ENCODE peak calls at places on chromosome 12, in seven cellular contexts. L, T, R, F, V, M and I are unnamed samples.
A peak's percentile ranks its signal among the peaks of the same experiment; 100 is the strongest.

GRCh38 chr12:122076743-122077495 is 1.6 kb upstream of the MLXIP start:
- DNase-seq in V (no peak), M (no peak), R (no peak), F (no peak), L (no peak), T (no peak), I (no peak)

GRCh38 chr12:110774824-110775223 is 32.1 kb upstream of the PPP1CC start:
- DNase-seq in L (no peak), T (no peak), V (no peak), M (no peak), R (no peak), F (no peak), I (no peak)

GRCh38 chr12:114393569-114393968 is 12.4 kb downstream of the TBX5 start:
- DNase-seq in R (no peak), F (no peak), T (no peak), V (no peak), L (no peak), M (no peak), I (no peak)

GRCh38 chr12:57099062-57099714 is 10.3 kb downstream of the NAB2 start:
- DNase-seq in F (no peak), M (no peak), T (no peak), R (no peak), V (no peak), L (no peak), I (no peak)

GRCh38 chr12:10363922-10364838 is 25.7 kb downstream of the KLRK1 start:
- DNase-seq in R (peak; percentile 41), F (no peak), L (peak; percentile 32), T (no peak), M (no peak), V (peak; percentile 40), I (no peak)

GRCh38 chr12:80838708-80839107 is 99.0 kb downstream of the LIN7A start:
- DNase-seq in R (no peak), V (no peak), M (no peak), F (no peak), T (no peak), L (no peak), I (no peak)

GRCh38 chr12:132560421-132560830 is 50.0 kb downstream of the LRCOL1 start:
- DNase-seq in T (no peak), L (no peak), R (no peak), F (no peak), V (peak; percentile 38), M (no peak), I (no peak)

GRCh38 chr12:3432868-3433267 is 58.1 kb upstream of the PRMT8 start:
- DNase-seq in V (no peak), T (no peak), L (no peak), R (no peak), F (no peak), M (no peak), I (no peak)

GRCh38 chr12:41190360-41190759 is 2.2 kb downstream of the PDZRN4 start:
- DNase-seq in V (no peak), L (no peak), R (no peak), F (no peak), T (no peak), M (no peak), I (no peak)

GRCh38 chr12:83084516-83085234 is 398.0 kb downstream of the TMTC2 start:
- DNase-seq in L (no peak), R (no peak), F (no peak), M (no peak), T (no peak), V (no peak), I (no peak)

GRCh38 chr12:62698701-62699101 is 232.1 kb downstream of the MON2 start:
- DNase-seq in F (no peak), T (no peak), L (no peak), V (no peak), R (peak; percentile 73), M (no peak), I (no peak)

GRCh38 chr12:124157416-124157815 is 137.5 kb upstream of the RFLNA start:
- DNase-seq in M (no peak), F (no peak), V (no peak), L (no peak), R (no peak), T (no peak), I (no peak)

GRCh38 chr12:69262264-69262974 is 23.1 kb downstream of the CPSF6 start:
- DNase-seq in L (no peak), R (no peak), F (no peak), V (no peak), T (no peak), M (no peak), I (no peak)

GRCh38 chr12:54009171-54010052 is 627 bp downstream of the HOXC8 start:
- DNase-seq in T (no peak), R (no peak), M (no peak), L (no peak), F (no peak), V (no peak), I (no peak)

GRCh38 chr12:82682851-82683261 is 3.9 kb upstream of the TMTC2 start:
- DNase-seq in F (no peak), T (no peak), L (no peak), M (no peak), R (no peak), V (no peak), I (no peak)

GRCh38 chr12:52215587-52216031 is 17.4 kb upstream of the KRT7 start:
- DNase-seq in L (peak; percentile 60), V (no peak), M (peak; percentile 98), F (no peak), T (peak; percentile 64), R (peak; percentile 79), I (no peak)

GRCh38 chr12:50690923-50691322 is 73.0 kb upstream of the ATF1 start:
- DNase-seq in M (no peak), L (no peak), T (no peak), V (no peak), R (no peak), F (no peak), I (no peak)

GRCh38 chr12:56084958-56085543 is 5.1 kb downstream of the ERBB3 start:
- DNase-seq in M (no peak), F (no peak), V (peak; percentile 46), T (no peak), L (no peak), R (no peak), I (no peak)
- TF ChIP-seq CTCF in M (peak; percentile 56), F (no peak), V (no peak), T (peak; percentile 21), L (peak; percentile 82), R (peak; percentile 24), I (no peak)

DNA sequence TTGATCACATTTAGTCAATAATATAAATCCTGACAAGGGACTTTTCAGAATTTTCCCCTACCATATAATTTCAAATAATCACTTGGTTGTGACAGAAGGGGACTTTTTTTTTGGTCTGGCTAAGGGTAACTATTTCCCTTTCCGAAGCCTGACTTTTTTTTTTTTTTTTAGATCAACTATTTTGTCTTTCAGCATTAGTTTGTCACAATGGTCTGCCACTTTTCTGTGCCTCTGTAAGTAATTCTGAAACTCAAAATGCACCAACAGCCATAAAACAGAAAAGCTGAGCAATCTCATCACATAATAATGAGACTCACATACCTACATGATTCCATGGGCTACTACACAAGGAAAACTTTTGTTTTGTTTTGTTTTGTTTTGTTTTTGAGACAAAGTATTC is 266.4 kb downstream of the SSPN start:
- DNase-seq in R (no peak), L (no peak), T (no peak), V (no peak), M (no peak), F (no peak), I (no peak)
- H3K4me3 ChIP-seq in R (no peak overlapping the region), L (no peak overlapping the region), T (no peak overlapping the region), V (no peak overlapping the region), M (no peak overlapping the region), F (no peak overlapping the region), I (no peak overlapping the region)

GRCh38 chr12:6061661-6062060 is 62.8 kb downstream of the VWF start:
- DNase-seq in L (no peak), F (no peak), V (no peak), R (peak; percentile 70), T (no peak), M (no peak), I (no peak)

GRCh38 chr12:6062427-6063378 is 61.8 kb downstream of the VWF start:
- DNase-seq in T (no peak), R (peak; percentile 48), M (no peak), V (peak; percentile 53), F (no peak), L (peak; percentile 50), I (no peak)

GRCh38 chr12:6065872-6066217 is 58.6 kb downstream of the VWF start:
- DNase-seq in L (no peak), M (no peak), V (no peak), R (no peak), F (no peak), T (no peak), I (no peak)

GRCh38 chr12:6065131-6065871 is 59.2 kb downstream of the VWF start:
- DNase-seq in M (no peak), L (no peak), V (no peak), F (no peak), R (no peak), T (no peak), I (no peak)

GRCh38 chr12:6063379-6063735 is 61.1 kb downstream of the VWF start:
- DNase-seq in M (no peak), F (no peak), L (no peak), V (no peak), T (no peak), R (no peak), I (no peak)
- TF ChIP-seq CTCF in M (no peak), F (no peak), L (peak; percentile 26), V (no peak), T (no peak), R (no peak), I (no peak)

GRCh38 chr12:44154128-44154527 is 318.2 kb downstream of the TMEM117 start:
- DNase-seq in V (no peak), M (no peak), T (no peak), F (no peak), L (no peak), R (peak; percentile 62), I (no peak)
- H3K4me3 ChIP-seq in V (no peak overlapping the region), M (no peak overlapping the region), T (no peak overlapping the region), F (no peak overlapping the region), L (no peak overlapping the region), R (peak overlapping the region; percentile 33), I (no peak overlapping the region)

GRCh38 chr12:16681196-16681595 is 75.2 kb upstream of the LMO3 start:
- DNase-seq in F (no peak), L (no peak), V (no peak), R (no peak), T (no peak), M (no peak), I (no peak)

DNA sequence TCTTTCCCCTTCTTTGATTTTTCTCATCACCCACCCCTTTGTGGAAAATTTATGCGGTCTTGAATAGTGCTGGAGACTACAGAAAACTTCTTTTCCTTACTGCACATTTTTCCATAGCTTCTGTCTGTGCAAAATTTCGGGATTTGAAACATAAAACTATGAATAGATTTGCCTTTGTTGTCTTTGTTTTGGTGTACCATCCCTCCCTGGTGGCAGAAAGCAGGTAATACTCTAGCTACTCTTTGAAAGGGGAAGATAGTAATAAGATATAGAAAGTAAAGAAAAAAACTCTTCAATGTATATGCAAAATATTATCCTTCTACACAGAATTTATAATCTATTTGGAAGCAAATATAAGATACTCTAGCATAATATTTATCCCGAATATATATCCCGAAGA is 79.1 kb upstream of the LMO3 start:
- DNase-seq in R (peak; percentile 1), F (no peak), V (no peak), L (no peak), T (no peak), M (no peak), I (no peak)
- TF ChIP-seq CTCF in R (peak; percentile 33), F (peak; percentile 25), V (no peak), L (no peak), T (no peak), M (no peak), I (no peak)

GRCh38 chr12:12511895-12512674 is 50.6 kb downstream of the DUSP16 start:
- DNase-seq in R (no peak), L (no peak), F (no peak), M (no peak), V (no peak), T (no peak), I (no peak)
- H3K4me3 ChIP-seq in R (no peak overlapping the region), L (no peak overlapping the region), F (no peak overlapping the region), M (no peak overlapping the region), V (no peak overlapping the region), T (no peak overlapping the region), I (no peak overlapping the region)